ENCODE peak calls at places on chromosomes 4 and X, in nine cellular contexts. K is HFF-Myc; A is AG08396; E is RPMI7951; G is fibroblast of pulmonary artery; M is right atrium auricular region; P is T-helper 2 cell treated with Interferon-gamma antibody and Interleukin-4, amounts not matched to agents 5 μg/mL and 100 μg/mL, for 36 hours; Z is frontal cortex; W is MCF 10A. D is an unnamed sample.

GRCh38 chrX:19747672-19748610 is 139.5 kb downstream of the SH3KBP1 start:
- DNase-seq in K (no peak), A (no peak), E (no peak), G (no peak), M (no peak), P (peak; percentile 65), Z (no peak), W (no peak), D (no peak)

GRCh38 chr4:185265942-185266341 is 56.5 kb downstream of the SNX25 start:
- DNase-seq in K (peak; percentile 27), A (no peak), E (peak; percentile 80), G (no peak), M (no peak), P (no peak), Z (no peak), W (no peak), D (no peak)

GRCh38 chrX:155048997-155049619 is 21.8 kb downstream of the CMC4 start:
- DNase-seq in K (no peak), A (peak; percentile 28), E (peak; percentile 32), G (peak; percentile 70), M (no peak), P (no peak), Z (no peak), W (peak; percentile 66), D (no peak)

GRCh38 chrX:132480581-132481203 is 8.1 kb downstream of the MBNL3 start:
- DNase-seq in K (peak; percentile 85), A (peak; percentile 21), E (peak; percentile 72), G (peak; percentile 49), M (no peak), P (peak; percentile 6), Z (no peak), W (peak; percentile 44), D (no peak)

GRCh38 chr4:36003051-36003450 is 241.3 kb downstream of the ARAP2 start:
- DNase-seq in K (no peak), A (no peak), E (no peak), G (no peak), M (no peak), P (no peak), Z (no peak), W (no peak), D (no peak)

GRCh38 chr4:83535945-83536648 is at the start of gene GPAT3:
- DNase-seq in K (no peak), A (peak; percentile 88), E (peak; percentile 78), G (peak; percentile 52), M (peak; percentile 83), P (peak; percentile 77), Z (peak; percentile 73), W (peak; percentile 85), D (peak; percentile 73)

GRCh38 chr4:74423101-74423500 is 21.8 kb upstream of the AREG start:
- DNase-seq in K (peak; percentile 48), A (peak; percentile 24), E (peak; percentile 49), G (peak; percentile 91), M (no peak), P (no peak), Z (no peak), W (no peak), D (no peak)

GRCh38 chrX:22053486-22053885 is 21.4 kb downstream of the PHEX start:
- DNase-seq in K (no peak), A (no peak), E (no peak), G (no peak), M (no peak), P (no peak), Z (no peak), W (peak; percentile 3), D (no peak)

GRCh38 chr4:11904117-11904535 is 475.4 kb upstream of the HS3ST1 start:
- DNase-seq in K (no peak), A (no peak), E (peak; percentile 1), G (peak; percentile 96), M (peak; percentile 71), P (no peak), Z (no peak), W (no peak), D (no peak)

GRCh38 chrX:115535844-115536243 is 25.1 kb upstream of the PLS3 start:
- DNase-seq in K (no peak), A (no peak), E (no peak), G (peak; percentile 12), M (no peak), P (no peak), Z (no peak), W (no peak), D (no peak)

GRCh38 chrX:76148753-76149152 is 24.1 kb upstream of the PBDC1 start:
- DNase-seq in K (no peak), A (no peak), E (peak; percentile 65), G (peak; percentile 32), M (no peak), P (peak; percentile 31), Z (no peak), W (peak; percentile 47), D (no peak)

GRCh38 chrX:8305336-8305735 is 134.3 kb upstream of the VCX2 start:
- DNase-seq in K (no peak), A (no peak), E (no peak), G (no peak), M (no peak), P (no peak), Z (no peak), W (no peak), D (no peak)

GRCh38 chr4:139018971-139019758 is 3.6 kb downstream of the NOCT start:
- DNase-seq in K (peak; percentile 90), A (no peak), E (peak; percentile 96), G (no peak), M (no peak), P (no peak), Z (no peak), W (no peak), D (no peak)

GRCh38 chr4:151912626-151913025 is 151.8 kb upstream of the GATB start:
- DNase-seq in K (no peak), A (no peak), E (no peak), G (no peak), M (no peak), P (no peak), Z (no peak), W (no peak), D (no peak)

GRCh38 chrX:70313503-70313902 is 23.6 kb downstream of the KIF4A start:
- DNase-seq in K (no peak), A (no peak), E (peak; percentile 77), G (peak; percentile 39), M (no peak), P (no peak), Z (no peak), W (no peak), D (no peak)

GRCh38 chrX:148872153-148872540 is 371.7 kb downstream of the AFF2 start:
- DNase-seq in K (no peak), A (no peak), E (no peak), G (peak; percentile 4), M (no peak), P (no peak), Z (no peak), W (no peak), D (no peak)

GRCh38 chr4:90030953-90031352 is 96.2 kb upstream of the CCSER1 start:
- DNase-seq in K (no peak), A (no peak), E (no peak), G (no peak), M (no peak), P (no peak), Z (no peak), W (peak; percentile 27), D (no peak)

GRCh38 chr4:86554641-86555040 is 39.5 kb upstream of the PTPN13 start:
- DNase-seq in K (no peak), A (no peak), E (no peak), G (no peak), M (no peak), P (no peak), Z (no peak), W (no peak), D (no peak)

GRCh38 chr4:30754021-30754420 is 33.9 kb downstream of the PCDH7 start:
- DNase-seq in K (no peak), A (no peak), E (no peak), G (peak; percentile 59), M (no peak), P (no peak), Z (no peak), W (peak; percentile 39), D (peak; percentile 24)

GRCh38 chr4:5894266-5894665 is 1.4 kb upstream of the CRMP1 start:
- DNase-seq in K (no peak), A (no peak), E (no peak), G (no peak), M (no peak), P (no peak), Z (no peak), W (no peak), D (no peak)

GRCh38 chrX:31353095-31353494 is 281.3 kb upstream of the FTHL17 start:
- DNase-seq in K (peak; percentile 31), A (no peak), E (peak; percentile 90), G (peak; percentile 49), M (no peak), P (no peak), Z (no peak), W (peak; percentile 84), D (peak; percentile 59)

GRCh38 chr4:175776217-175776616 is 35.8 kb downstream of the GPM6A start:
- DNase-seq in K (no peak), A (no peak), E (no peak), G (no peak), M (no peak), P (no peak), Z (no peak), W (peak; percentile 21), D (no peak)

GRCh38 chrX:45952030-45952429 is 593.2 kb downstream of the ZNF674 start:
- DNase-seq in K (no peak), A (no peak), E (peak; percentile 6), G (no peak), M (no peak), P (no peak), Z (no peak), W (no peak), D (peak; percentile 0)

D was measured in RWPE1.